ENCODE peak calls at places on chromosomes 13 and 19, in four cellular contexts. One of them, this sample, is unnamed. For H3K4me1 and H3K9me3, the result is how much of the 10 kb centered on the place peaks cover.

GRCh38 chr19:18218159-18218558 is 8.1 kb downstream of the PDE4C start:
- DNase-seq in HCT116: no peak
- DNase-seq in cardiac muscle cell: no peak
- DNase-seq in tibial nerve: no peak
- DNase-seq in this sample: no peak

GRCh38 chr13:45456196-45456972 is 8.4 kb upstream of the COG3 start:
- DNase-seq in HCT116: no peak
- DNase-seq in cardiac muscle cell: peak
- DNase-seq in tibial nerve: no peak
- DNase-seq in this sample: no peak

GRCh38 chr13:21240586-21240985 is 64.1 kb downstream of the MRPL57 start:
- DNase-seq in HCT116: no peak
- DNase-seq in cardiac muscle cell: peak
- DNase-seq in tibial nerve: no peak
- DNase-seq in this sample: no peak

GRCh38 chr13:44734204-44734707 is 158.1 kb upstream of the TSC22D1 start:
- DNase-seq in HCT116: no peak
- DNase-seq in cardiac muscle cell: peak
- DNase-seq in tibial nerve: no peak
- DNase-seq in this sample: peak

GRCh38 chr19:49331616-49332055 is 3.6 kb upstream of the CD37 start:
- DNase-seq in HCT116: peak
- DNase-seq in cardiac muscle cell: peak
- DNase-seq in tibial nerve: no peak
- DNase-seq in this sample: peak

GRCh38 chr13:39370554-39370953 is 232.4 kb downstream of the LHFPL6 start:
- DNase-seq in HCT116: no peak
- DNase-seq in cardiac muscle cell: no peak
- DNase-seq in tibial nerve: no peak
- DNase-seq in this sample: no peak

GRCh38 chr19:45442927-45443461 is 19.3 kb upstream of the ERCC1 start:
- DNase-seq in HCT116: no peak
- DNase-seq in cardiac muscle cell: peak
- DNase-seq in tibial nerve: peak
- DNase-seq in this sample: peak

GRCh38 chr13:95536629-95537241 is 15.8 kb upstream of the CLDN10 start:
- DNase-seq in HCT116: peak
- DNase-seq in cardiac muscle cell: peak
- DNase-seq in tibial nerve: no peak
- DNase-seq in this sample: no peak

GRCh38 chr13:23644527-23644926 is 74.3 kb downstream of the TNFRSF19 start:
- DNase-seq in HCT116: no peak
- DNase-seq in cardiac muscle cell: peak
- DNase-seq in tibial nerve: no peak
- DNase-seq in this sample: no peak

DNA sequence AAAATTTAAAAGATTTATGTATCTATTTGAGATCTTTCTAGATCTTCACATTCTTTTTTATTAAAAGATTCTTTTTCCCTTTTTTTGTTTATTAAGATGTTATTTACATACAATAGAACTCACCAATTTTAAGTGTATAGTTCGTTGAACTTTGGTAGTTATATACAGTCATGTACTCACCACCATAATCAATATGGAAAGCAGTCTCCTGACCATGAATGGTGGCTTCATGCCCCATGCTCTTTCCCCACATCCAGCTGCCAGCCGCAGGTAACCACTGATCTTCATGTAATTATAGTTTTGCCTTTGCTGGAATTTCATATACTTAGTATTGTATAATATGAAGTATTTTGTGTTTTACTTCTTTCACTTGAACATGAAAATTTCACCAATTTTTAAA is 20.6 kb upstream of the GPR183 start:
- DNase-seq in HCT116: no peak
- DNase-seq in cardiac muscle cell: no peak
- DNase-seq in tibial nerve: no peak
- DNase-seq in this sample: no peak
- H3K4me1 ChIP-seq in HCT116: under half
- H3K4me1 ChIP-seq in cardiac muscle cell: under half
- H3K4me1 ChIP-seq in tibial nerve: under half
- H3K4me1 ChIP-seq in this sample: under half

DNA sequence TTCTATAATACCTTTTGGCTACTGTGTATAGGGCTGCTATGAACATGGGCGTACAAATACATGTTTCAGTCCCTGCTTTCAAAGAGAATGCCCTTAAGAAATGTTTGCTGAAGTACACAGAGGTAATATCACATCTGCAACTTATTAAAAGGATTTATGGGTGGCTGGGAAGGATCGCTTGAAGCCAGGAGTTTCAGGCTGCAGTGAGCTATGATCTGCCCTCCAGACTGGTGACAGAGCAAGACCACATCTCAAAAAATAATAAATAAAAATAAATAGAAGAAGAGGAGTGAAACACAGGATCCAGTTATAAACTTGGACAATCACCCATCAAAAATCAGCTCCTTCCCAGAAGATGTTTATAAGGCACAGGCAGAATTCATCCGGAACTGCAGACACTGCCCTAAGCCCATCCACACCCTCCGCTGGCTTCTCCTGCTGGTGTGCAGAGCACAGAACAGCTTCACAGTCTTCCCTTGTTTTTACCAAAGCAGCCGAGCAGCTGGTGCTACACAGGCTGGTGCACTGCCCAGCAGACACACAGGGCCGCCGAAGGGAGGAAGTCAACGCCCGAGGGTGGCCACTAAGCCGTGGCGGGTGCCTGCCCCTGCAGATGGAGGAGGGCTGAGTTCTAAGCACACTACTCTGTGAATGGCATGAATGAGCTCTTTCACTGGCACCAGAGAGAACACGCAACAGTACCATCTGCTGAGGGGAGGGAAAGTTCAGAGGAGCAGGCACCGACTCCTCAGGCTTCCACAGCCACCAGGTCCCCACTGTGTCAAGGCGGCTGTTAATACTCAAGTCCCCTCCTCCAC is 44.0 kb downstream of the BRD4 start:
- DNase-seq in HCT116: no peak
- DNase-seq in cardiac muscle cell: no peak
- DNase-seq in tibial nerve: no peak
- DNase-seq in this sample: peak
- TF ChIP-seq CTCF in HCT116: no peak
- TF ChIP-seq CTCF in cardiac muscle cell: no peak
- TF ChIP-seq CTCF in tibial nerve: peak
- TF ChIP-seq CTCF in this sample: no peak

GRCh38 chr19:15885919-15886318 is 12.0 kb downstream of the CYP4F2 start:
- DNase-seq in HCT116: no peak
- DNase-seq in cardiac muscle cell: no peak
- DNase-seq in tibial nerve: no peak
- DNase-seq in this sample: no peak
- H3K9me3 ChIP-seq in HCT116: under half
- H3K9me3 ChIP-seq in cardiac muscle cell: under half
- H3K9me3 ChIP-seq in tibial nerve: under half
- H3K9me3 ChIP-seq in this sample: under half

GRCh38 chr13:67225252-67226159 is 4.6 kb downstream of the PCDH9 start:
- DNase-seq in HCT116: no peak
- DNase-seq in cardiac muscle cell: no peak
- DNase-seq in tibial nerve: no peak
- DNase-seq in this sample: no peak
- H3K4me1 ChIP-seq in HCT116: under half
- H3K4me1 ChIP-seq in cardiac muscle cell: under half
- H3K4me1 ChIP-seq in tibial nerve: under half
- H3K4me1 ChIP-seq in this sample: under half

DNA sequence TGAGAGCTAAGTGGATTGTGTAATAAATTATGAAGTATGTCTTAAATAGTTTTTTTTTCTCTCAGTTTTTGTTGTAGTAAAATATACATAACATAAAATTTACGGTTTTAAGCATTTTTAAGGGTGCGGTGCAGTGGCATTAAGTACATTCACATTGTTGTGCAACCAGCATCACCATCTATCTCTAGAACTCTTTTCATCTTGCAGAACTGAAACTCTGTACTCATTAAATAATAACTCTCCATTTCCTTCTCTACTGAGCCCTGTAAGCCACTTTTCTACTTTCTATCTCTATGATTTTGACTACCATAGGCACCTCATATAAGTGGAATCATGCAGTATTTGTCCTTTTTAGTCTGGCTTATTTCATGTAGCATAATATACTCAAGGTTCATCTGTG is 87.1 kb downstream of the GJA3 start:
- DNase-seq in HCT116: no peak
- DNase-seq in cardiac muscle cell: no peak
- DNase-seq in tibial nerve: no peak
- DNase-seq in this sample: no peak
- TF ChIP-seq CTCF in HCT116: no peak
- TF ChIP-seq CTCF in cardiac muscle cell: no peak
- TF ChIP-seq CTCF in tibial nerve: no peak
- TF ChIP-seq CTCF in this sample: no peak